ENCODE peak calls at places on chromosomes 16 and 17, in four cellular contexts. One of them, this sample, is unnamed.

GRCh38 chr17:73924488-73925186 is 278.8 kb upstream of the RPL38 start:
- DNase-seq in thoracic aorta: no peak
- DNase-seq in CD8-positive, alpha-beta T cell: no peak
- DNase-seq in CD8-positive, alpha-beta memory T cell: no peak
- DNase-seq in this sample: no peak

GRCh38 chr17:66540131-66540781 is 237.8 kb downstream of the PRKCA start:
- DNase-seq in thoracic aorta: no peak
- DNase-seq in CD8-positive, alpha-beta T cell: no peak
- DNase-seq in CD8-positive, alpha-beta memory T cell: no peak
- DNase-seq in this sample: no peak

GRCh38 chr17:19343671-19344151 is 18.8 kb downstream of the B9D1 start:
- DNase-seq in CD8-positive, alpha-beta T cell: no peak
- DNase-seq in thoracic aorta: no peak
- DNase-seq in CD8-positive, alpha-beta memory T cell: no peak
- DNase-seq in this sample: no peak

GRCh38 chr16:81143921-81144471 is 47.8 kb upstream of the GCSH start:
- DNase-seq in thoracic aorta: no peak
- DNase-seq in CD8-positive, alpha-beta T cell: no peak
- DNase-seq in CD8-positive, alpha-beta memory T cell: no peak
- DNase-seq in this sample: no peak

GRCh38 chr17:64357191-64357981 is 33.3 kb downstream of the PECAM1 start:
- DNase-seq in CD8-positive, alpha-beta T cell: no peak
- DNase-seq in CD8-positive, alpha-beta memory T cell: no peak
- DNase-seq in thoracic aorta: no peak
- DNase-seq in this sample: no peak

GRCh38 chr17:82866521-82867214 is 26.8 kb upstream of the ZNF750 start:
- DNase-seq in CD8-positive, alpha-beta memory T cell: no peak
- DNase-seq in thoracic aorta: no peak
- DNase-seq in CD8-positive, alpha-beta T cell: no peak
- DNase-seq in this sample: no peak

GRCh38 chr16:15739449-15739848 is 89.4 kb downstream of the NDE1 start:
- DNase-seq in thoracic aorta: no peak
- DNase-seq in CD8-positive, alpha-beta memory T cell: no peak
- DNase-seq in CD8-positive, alpha-beta T cell: no peak
- DNase-seq in this sample: no peak

GRCh38 chr17:5516060-5516792 is 29.9 kb downstream of the MIS12 start:
- DNase-seq in CD8-positive, alpha-beta memory T cell: no peak
- DNase-seq in thoracic aorta: no peak
- DNase-seq in CD8-positive, alpha-beta T cell: no peak
- DNase-seq in this sample: no peak

GRCh38 chr16:67183627-67184452 is at the start of gene MATCAP1:
- DNase-seq in CD8-positive, alpha-beta T cell: peak; percentile 92
- DNase-seq in CD8-positive, alpha-beta memory T cell: peak; percentile 97
- DNase-seq in thoracic aorta: peak; percentile 92
- DNase-seq in this sample: peak; percentile 97

GRCh38 chr16:31568577-31569359 is 41.1 kb downstream of the AHSP start:
- DNase-seq in CD8-positive, alpha-beta T cell: no peak
- DNase-seq in CD8-positive, alpha-beta memory T cell: no peak
- DNase-seq in thoracic aorta: no peak
- DNase-seq in this sample: no peak

GRCh38 chr16:22255335-22255734 is 41.9 kb upstream of the POLR3E start:
- DNase-seq in CD8-positive, alpha-beta memory T cell: no peak
- DNase-seq in thoracic aorta: no peak
- DNase-seq in CD8-positive, alpha-beta T cell: no peak
- DNase-seq in this sample: no peak

GRCh38 chr16:68985268-68985667 is 120.2 kb upstream of the HAS3 start:
- DNase-seq in CD8-positive, alpha-beta memory T cell: no peak
- DNase-seq in CD8-positive, alpha-beta T cell: no peak
- DNase-seq in thoracic aorta: no peak
- DNase-seq in this sample: no peak

GRCh38 chr16:27820646-27821345 is 242.7 kb downstream of the GSG1L start:
- DNase-seq in CD8-positive, alpha-beta T cell: no peak
- DNase-seq in thoracic aorta: no peak
- DNase-seq in CD8-positive, alpha-beta memory T cell: no peak
- DNase-seq in this sample: no peak

GRCh38 chr17:49996495-49997255 is 1.7 kb upstream of the DLX3 start:
- DNase-seq in thoracic aorta: no peak
- DNase-seq in CD8-positive, alpha-beta T cell: peak; percentile 85
- DNase-seq in CD8-positive, alpha-beta memory T cell: peak; percentile 60
- DNase-seq in this sample: peak; percentile 34

GRCh38 chr16:70696952-70697600 is 11.2 kb upstream of the MTSS2 start:
- DNase-seq in CD8-positive, alpha-beta memory T cell: peak; percentile 67
- DNase-seq in CD8-positive, alpha-beta T cell: no peak
- DNase-seq in thoracic aorta: no peak
- DNase-seq in this sample: no peak

GRCh38 chr17:81395600-81396277 is 482 bp downstream of the BAHCC1 start:
- DNase-seq in thoracic aorta: no peak
- DNase-seq in CD8-positive, alpha-beta T cell: no peak
- DNase-seq in CD8-positive, alpha-beta memory T cell: no peak
- DNase-seq in this sample: no peak

GRCh38 chr16:24670623-24671454 is 58.6 kb upstream of the TNRC6A start:
- DNase-seq in CD8-positive, alpha-beta memory T cell: no peak
- DNase-seq in CD8-positive, alpha-beta T cell: no peak
- DNase-seq in thoracic aorta: peak; percentile 60
- DNase-seq in this sample: no peak

GRCh38 chr17:82237746-82238561 is 9.1 kb downstream of the SLC16A3 start:
- DNase-seq in thoracic aorta: no peak
- DNase-seq in CD8-positive, alpha-beta memory T cell: no peak
- DNase-seq in CD8-positive, alpha-beta T cell: no peak
- DNase-seq in this sample: no peak

GRCh38 chr16:5895137-5895536 is 797.5 kb upstream of the EEF2KMT start:
- DNase-seq in CD8-positive, alpha-beta memory T cell: no peak
- DNase-seq in thoracic aorta: no peak
- DNase-seq in CD8-positive, alpha-beta T cell: no peak
- DNase-seq in this sample: no peak

GRCh38 chr17:29833801-29834200 is 96.2 kb downstream of the SSH2 start:
- DNase-seq in CD8-positive, alpha-beta memory T cell: no peak
- DNase-seq in thoracic aorta: no peak
- DNase-seq in CD8-positive, alpha-beta T cell: no peak
- DNase-seq in this sample: no peak

GRCh38 chr16:89370081-89370511 is 120.3 kb downstream of the ANKRD11 start:
- DNase-seq in CD8-positive, alpha-beta T cell: no peak
- DNase-seq in CD8-positive, alpha-beta memory T cell: no peak
- DNase-seq in thoracic aorta: no peak
- DNase-seq in this sample: no peak

GRCh38 chr17:74760404-74761105 is 12.1 kb downstream of the NHERF1 start:
- DNase-seq in CD8-positive, alpha-beta memory T cell: no peak
- DNase-seq in thoracic aorta: no peak
- DNase-seq in CD8-positive, alpha-beta T cell: no peak
- DNase-seq in this sample: no peak

GRCh38 chr16:27287887-27288286 is 19.3 kb upstream of the NSMCE1 start:
- DNase-seq in CD8-positive, alpha-beta memory T cell: no peak
- DNase-seq in thoracic aorta: no peak
- DNase-seq in CD8-positive, alpha-beta T cell: no peak
- DNase-seq in this sample: no peak

GRCh38 chr17:63477471-63478440 is 895 bp downstream of the ACE start:
- DNase-seq in CD8-positive, alpha-beta memory T cell: no peak
- DNase-seq in CD8-positive, alpha-beta T cell: no peak
- DNase-seq in thoracic aorta: no peak
- DNase-seq in this sample: no peak

GRCh38 chr17:47102914-47103313 is 86.2 kb downstream of the CDC27 start:
- DNase-seq in CD8-positive, alpha-beta memory T cell: no peak
- DNase-seq in thoracic aorta: no peak
- DNase-seq in CD8-positive, alpha-beta T cell: no peak
- DNase-seq in this sample: no peak

GRCh38 chr17:81367171-81367570 is 28.1 kb upstream of the BAHCC1 start:
- DNase-seq in thoracic aorta: no peak
- DNase-seq in CD8-positive, alpha-beta T cell: no peak
- DNase-seq in CD8-positive, alpha-beta memory T cell: no peak
- DNase-seq in this sample: no peak

GRCh38 chr16:72221216-72221995 is 49.5 kb upstream of the PMFBP1 start:
- DNase-seq in CD8-positive, alpha-beta memory T cell: no peak
- DNase-seq in thoracic aorta: no peak
- DNase-seq in CD8-positive, alpha-beta T cell: no peak
- DNase-seq in this sample: no peak

GRCh38 chr17:32553168-32553567 is 66.4 kb downstream of the CDK5R1 start:
- DNase-seq in CD8-positive, alpha-beta memory T cell: no peak
- DNase-seq in thoracic aorta: no peak
- DNase-seq in CD8-positive, alpha-beta T cell: no peak
- DNase-seq in this sample: no peak

GRCh38 chr17:43176119-43176570 is 5.1 kb downstream of the NBR1 start:
- DNase-seq in CD8-positive, alpha-beta memory T cell: peak; percentile 24
- DNase-seq in thoracic aorta: no peak
- DNase-seq in CD8-positive, alpha-beta T cell: no peak
- DNase-seq in this sample: peak; percentile 14

GRCh38 chr17:74574489-74575142 is 7.3 kb upstream of the CD300H start:
- DNase-seq in thoracic aorta: no peak
- DNase-seq in CD8-positive, alpha-beta memory T cell: no peak
- DNase-seq in CD8-positive, alpha-beta T cell: no peak
- DNase-seq in this sample: no peak

GRCh38 chr16:3665508-3665907 is 11.0 kb downstream of the DNASE1 start:
- DNase-seq in CD8-positive, alpha-beta T cell: peak; percentile 73
- DNase-seq in CD8-positive, alpha-beta memory T cell: peak; percentile 56
- DNase-seq in thoracic aorta: no peak
- DNase-seq in this sample: no peak

GRCh38 chr17:49404906-49405305 is 9.8 kb downstream of the PHB1 start:
- DNase-seq in CD8-positive, alpha-beta memory T cell: no peak
- DNase-seq in CD8-positive, alpha-beta T cell: peak; percentile 34
- DNase-seq in thoracic aorta: no peak
- DNase-seq in this sample: no peak

GRCh38 chr17:78174332-78174869 is 6.0 kb downstream of the SYNGR2 start:
- DNase-seq in CD8-positive, alpha-beta T cell: no peak
- DNase-seq in thoracic aorta: peak; percentile 66
- DNase-seq in CD8-positive, alpha-beta memory T cell: no peak
- DNase-seq in this sample: peak; percentile 55

GRCh38 chr17:78174870-78175642 is 6.7 kb downstream of the SYNGR2 start:
- DNase-seq in CD8-positive, alpha-beta T cell: no peak
- DNase-seq in thoracic aorta: no peak
- DNase-seq in CD8-positive, alpha-beta memory T cell: no peak
- DNase-seq in this sample: no peak

GRCh38 chr17:78173025-78173715 is 4.8 kb downstream of the SYNGR2 start:
- DNase-seq in CD8-positive, alpha-beta memory T cell: peak; percentile 29
- DNase-seq in thoracic aorta: no peak
- DNase-seq in CD8-positive, alpha-beta T cell: no peak
- DNase-seq in this sample: peak; percentile 94

GRCh38 chr17:78176548-78177025 is 8.2 kb downstream of the SYNGR2 start:
- DNase-seq in CD8-positive, alpha-beta T cell: peak; percentile 89
- DNase-seq in thoracic aorta: no peak
- DNase-seq in CD8-positive, alpha-beta memory T cell: peak; percentile 76
- DNase-seq in this sample: peak; percentile 73

DNA sequence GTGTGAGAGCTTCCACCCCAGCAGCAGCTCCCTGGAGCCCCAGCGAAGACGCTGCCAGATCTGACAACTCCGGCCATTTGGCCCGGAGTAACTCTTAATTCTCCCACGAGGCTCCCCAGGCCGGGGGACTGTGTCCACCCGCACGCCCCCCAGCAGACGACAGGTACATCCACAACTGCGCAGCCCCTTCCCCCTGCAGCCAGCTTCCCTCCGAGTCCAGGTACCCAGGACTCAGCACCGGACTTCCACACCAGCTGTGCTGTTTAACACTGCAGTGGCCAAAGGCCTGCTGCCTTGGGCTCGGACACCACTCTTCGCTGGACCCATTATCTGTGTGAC is 7.2 kb downstream of the SYNGR2 start:
- DNase-seq in thoracic aorta: no peak
- DNase-seq in CD8-positive, alpha-beta memory T cell: no peak
- DNase-seq in CD8-positive, alpha-beta T cell: no peak
- DNase-seq in this sample: no peak
- H3K4me3 ChIP-seq in thoracic aorta: no peak overlapping the region
- H3K4me3 ChIP-seq in CD8-positive, alpha-beta memory T cell: no peak overlapping the region
- H3K4me3 ChIP-seq in CD8-positive, alpha-beta T cell: no peak overlapping the region
- H3K4me3 ChIP-seq in this sample: no peak overlapping the region

GRCh38 chr16:84617068-84617630 is 729 bp downstream of the COTL1 start:
- DNase-seq in thoracic aorta: no peak
- DNase-seq in CD8-positive, alpha-beta T cell: peak; percentile 78
- DNase-seq in CD8-positive, alpha-beta memory T cell: peak; percentile 53
- DNase-seq in this sample: no peak

GRCh38 chr16:84617631-84618427 is at the start of gene COTL1:
- DNase-seq in CD8-positive, alpha-beta memory T cell: peak; percentile 90
- DNase-seq in thoracic aorta: peak; percentile 92
- DNase-seq in CD8-positive, alpha-beta T cell: peak; percentile 96
- DNase-seq in this sample: peak; percentile 75

GRCh38 chr16:84616515-84616914 is 1.4 kb downstream of the COTL1 start:
- DNase-seq in thoracic aorta: no peak
- DNase-seq in CD8-positive, alpha-beta T cell: no peak
- DNase-seq in CD8-positive, alpha-beta memory T cell: peak; percentile 44
- DNase-seq in this sample: no peak

GRCh38 chr16:84618428-84619102 is 687 bp upstream of the COTL1 start:
- DNase-seq in thoracic aorta: no peak
- DNase-seq in CD8-positive, alpha-beta memory T cell: no peak
- DNase-seq in CD8-positive, alpha-beta T cell: no peak
- DNase-seq in this sample: no peak

GRCh38 chr16:84619103-84619460 is 1.2 kb upstream of the COTL1 start:
- DNase-seq in CD8-positive, alpha-beta T cell: no peak
- DNase-seq in thoracic aorta: no peak
- DNase-seq in CD8-positive, alpha-beta memory T cell: no peak
- DNase-seq in this sample: no peak
- H3K4me3 ChIP-seq in CD8-positive, alpha-beta T cell: no peak overlapping the region
- H3K4me3 ChIP-seq in thoracic aorta: no peak overlapping the region
- H3K4me3 ChIP-seq in CD8-positive, alpha-beta memory T cell: no peak overlapping the region
- H3K4me3 ChIP-seq in this sample: no peak overlapping the region

DNA sequence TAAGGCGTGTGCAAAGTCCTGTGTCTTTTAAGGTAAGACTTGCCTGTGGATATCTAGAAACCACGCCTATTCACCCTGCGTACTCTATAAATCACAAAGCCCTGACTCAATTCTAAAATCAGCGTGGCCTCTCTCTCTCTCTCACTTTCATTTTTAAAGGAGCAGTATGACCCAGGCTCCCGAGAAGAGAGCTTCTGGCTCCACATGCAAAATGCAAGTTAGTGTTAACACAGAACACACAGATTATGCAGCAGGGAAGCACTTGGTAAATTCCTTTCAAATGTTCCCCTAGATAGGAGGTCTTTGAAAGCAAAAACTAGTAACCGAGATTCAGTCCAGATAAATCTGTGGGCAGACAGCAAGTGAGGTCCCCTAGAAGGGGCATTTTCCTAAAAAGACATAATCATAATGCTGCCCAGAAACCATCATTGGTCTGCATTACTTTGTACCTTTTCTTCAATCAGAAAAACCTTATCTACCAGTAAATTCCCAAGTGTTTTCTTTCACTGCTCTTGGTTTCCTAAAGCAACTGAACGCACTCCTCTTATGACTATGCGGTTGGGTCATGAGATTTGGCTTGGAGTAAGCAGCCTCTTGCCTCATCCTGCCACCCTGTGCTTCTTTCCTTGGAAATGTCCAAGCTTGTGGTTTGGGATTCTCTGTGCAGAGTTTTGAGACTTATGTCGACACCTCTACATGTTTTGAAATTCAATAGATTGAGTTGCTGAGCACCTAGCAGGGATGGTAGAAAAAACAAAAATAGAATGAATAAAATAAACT is 31.7 kb upstream of the KCNJ2 start:
- DNase-seq in thoracic aorta: peak; percentile 4
- DNase-seq in CD8-positive, alpha-beta T cell: no peak
- DNase-seq in CD8-positive, alpha-beta memory T cell: no peak
- DNase-seq in this sample: peak; percentile 70
- H3K4me3 ChIP-seq in thoracic aorta: peak overlapping the region; percentile 69
- H3K4me3 ChIP-seq in CD8-positive, alpha-beta T cell: no peak overlapping the region
- H3K4me3 ChIP-seq in CD8-positive, alpha-beta memory T cell: no peak overlapping the region
- H3K4me3 ChIP-seq in this sample: no peak overlapping the region

DNA sequence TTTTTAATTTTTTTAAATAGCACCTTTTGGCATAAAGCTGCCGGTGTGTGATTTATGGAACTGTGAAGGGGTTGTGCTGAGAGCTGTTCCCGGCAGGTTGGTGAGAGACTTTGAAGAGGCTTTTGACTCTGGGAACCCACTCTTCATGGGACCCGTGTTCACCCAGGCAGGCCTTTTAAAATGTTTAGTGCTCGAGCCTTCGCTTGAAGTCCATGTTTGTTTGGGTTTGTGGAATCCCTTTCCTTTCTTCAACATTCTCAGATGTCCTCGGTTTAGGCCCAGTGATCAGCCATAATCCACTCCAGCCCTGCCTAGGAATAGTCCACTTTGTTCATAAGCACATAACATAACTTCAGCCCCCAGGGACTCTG is 145.4 kb upstream of the IRX3 start:
- DNase-seq in CD8-positive, alpha-beta memory T cell: no peak
- DNase-seq in CD8-positive, alpha-beta T cell: no peak
- DNase-seq in thoracic aorta: no peak
- DNase-seq in this sample: no peak
- H3K4me3 ChIP-seq in CD8-positive, alpha-beta memory T cell: no peak overlapping the region
- H3K4me3 ChIP-seq in CD8-positive, alpha-beta T cell: no peak overlapping the region
- H3K4me3 ChIP-seq in thoracic aorta: no peak overlapping the region
- H3K4me3 ChIP-seq in this sample: no peak overlapping the region

This sample was measured in MM.1S.